ENCODE peak calls at places on chromosome 13, in ten cellular contexts. V, P, C, H, K, X, T, U, W and Y are unnamed samples.

GRCh38 chr13:42532561-42533335 is 41.2 kb upstream of the TNFSF11 start:
- DNase-seq in V (no peak), P (peak), C (no peak), H (no peak), K (peak), X (no peak), T (no peak), U (no peak), W (no peak), Y (no peak)

GRCh38 chr13:26475176-26476110 is 82.0 kb upstream of the WASF3 start:
- DNase-seq in V (no peak), P (no peak), C (no peak), H (no peak), K (no peak), X (no peak), T (no peak), U (no peak), W (no peak), Y (no peak)

GRCh38 chr13:93227906-93228801 is 1.5 kb downstream of the GPC6 start:
- DNase-seq in V (peak), P (peak), C (peak), H (no peak), K (peak), X (no peak), T (peak), U (no peak), W (peak), Y (no peak)

GRCh38 chr13:50376895-50377575 is 361.8 kb downstream of the KCNRG start:
- DNase-seq in V (no peak), P (no peak), C (no peak), H (peak), K (no peak), X (no peak), T (no peak), U (no peak), W (no peak), Y (no peak)

GRCh38 chr13:97222934-97223710 is 989 bp downstream of the MBNL2 start:
- DNase-seq in V (no peak), P (no peak), C (no peak), H (no peak), K (no peak), X (no peak), T (no peak), U (no peak), W (no peak), Y (no peak)

GRCh38 chr13:29520671-29521070 is 74.8 kb downstream of the SLC7A1 start:
- DNase-seq in V (peak), P (peak), C (no peak), H (no peak), K (no peak), X (peak), T (no peak), U (no peak), W (no peak), Y (no peak)

GRCh38 chr13:82717249-82717648 is 1165.0 kb downstream of the SLITRK1 start:
- DNase-seq in V (peak), P (peak), C (no peak), H (no peak), K (no peak), X (no peak), T (no peak), U (no peak), W (no peak), Y (no peak)

GRCh38 chr13:36965767-36966166 is 33.4 kb downstream of the ALG5 start:
- DNase-seq in V (peak), P (peak), C (no peak), H (peak), K (no peak), X (peak), T (no peak), U (no peak), W (no peak), Y (no peak)

GRCh38 chr13:24664726-24665409 is 15.3 kb upstream of the ATP12A start:
- DNase-seq in V (no peak), P (no peak), C (no peak), H (no peak), K (no peak), X (no peak), T (no peak), U (no peak), W (no peak), Y (no peak)

GRCh38 chr13:99757756-99758464 is 213.7 kb downstream of the ZIC5 start:
- DNase-seq in V (no peak), P (no peak), C (no peak), H (no peak), K (no peak), X (no peak), T (no peak), U (no peak), W (no peak), Y (no peak)

GRCh38 chr13:23323946-23324709 is 109.4 kb downstream of the SACS start:
- DNase-seq in V (peak), P (no peak), C (no peak), H (no peak), K (no peak), X (no peak), T (no peak), U (no peak), W (no peak), Y (no peak)

GRCh38 chr13:27797228-27797624 is 4.9 kb downstream of the GSX1 start:
- DNase-seq in V (peak), P (peak), C (no peak), H (peak), K (no peak), X (no peak), T (no peak), U (no peak), W (peak), Y (no peak)

GRCh38 chr13:55230570-55230908 is 1910.2 kb upstream of the PRR20A start:
- DNase-seq in V (no peak), P (no peak), C (no peak), H (no peak), K (no peak), X (no peak), T (no peak), U (no peak), W (no peak), Y (no peak)

GRCh38 chr13:113350938-113351335 is 13.0 kb downstream of the GRTP1 start:
- DNase-seq in V (no peak), P (no peak), C (no peak), H (no peak), K (no peak), X (no peak), T (no peak), U (no peak), W (no peak), Y (no peak)

DNA sequence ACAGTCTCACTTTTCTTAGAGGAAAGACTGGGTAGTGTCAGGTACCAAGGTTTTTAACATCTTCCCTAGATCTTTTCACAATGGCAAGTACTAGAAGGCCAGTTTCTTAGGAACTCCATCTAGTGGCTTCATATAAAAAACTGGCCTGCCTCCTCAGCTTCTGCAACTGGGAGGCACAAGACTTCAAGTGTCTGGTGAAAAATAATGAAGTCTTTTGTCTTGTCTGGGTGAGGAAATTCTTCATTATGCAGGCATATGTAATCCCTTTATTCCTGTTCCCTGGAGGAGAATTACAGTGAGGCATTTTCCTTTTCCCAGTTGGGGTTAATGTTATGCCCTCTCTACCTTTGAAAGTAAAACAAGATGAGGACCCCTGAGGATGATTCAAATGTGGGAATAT is 300.5 kb downstream of the NALCN start:
- DNase-seq in V (peak), P (peak), C (no peak), H (no peak), K (no peak), X (no peak), T (no peak), U (no peak), W (no peak), Y (no peak)
- TF ChIP-seq CTCF in V (peak), P (peak), C (no peak), H (no peak), K (peak), X (peak), T (no peak), U (no peak), W (peak), Y (no peak)

DNA sequence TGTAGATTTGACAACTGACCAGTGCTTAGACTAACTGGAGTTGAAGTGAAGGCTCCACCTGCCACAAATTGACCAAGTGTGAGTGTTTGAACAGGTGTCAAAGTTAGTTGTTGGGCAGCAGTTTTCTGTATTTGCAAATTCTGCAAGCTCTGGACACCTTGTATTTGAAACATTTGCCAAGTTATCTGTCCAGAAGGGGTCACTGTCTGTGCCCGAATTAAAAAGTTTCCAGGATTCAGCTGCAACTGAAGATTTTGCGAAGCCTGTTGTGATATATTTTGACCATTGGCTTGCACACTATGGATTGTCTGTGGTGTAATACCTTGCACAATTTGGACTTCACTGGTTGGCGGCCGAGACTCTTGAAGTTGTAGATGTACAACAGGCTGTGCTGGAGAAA is 1690.7 kb downstream of the SLITRK5 start:
- DNase-seq in V (peak), P (peak), C (no peak), H (no peak), K (no peak), X (no peak), T (no peak), U (no peak), W (no peak), Y (no peak)
- TF ChIP-seq CTCF in V (peak), P (no peak), C (peak), H (no peak), K (no peak), X (peak), T (no peak), U (no peak), W (peak), Y (no peak)

GRCh38 chr13:71754407-71754974 is 112.5 kb downstream of the DACH1 start:
- DNase-seq in V (no peak), P (no peak), C (no peak), H (no peak), K (no peak), X (no peak), T (no peak), U (no peak), W (no peak), Y (no peak)
- TF ChIP-seq CTCF in V (no peak), P (peak), C (peak), H (no peak), K (peak), X (peak), T (no peak), U (no peak), W (peak), Y (no peak)

GRCh38 chr13:52804202-52804641 is 44.2 kb downstream of the PCDH8 start:
- DNase-seq in V (no peak), P (no peak), C (no peak), H (no peak), K (no peak), X (no peak), T (no peak), U (no peak), W (no peak), Y (no peak)

GRCh38 chr13:52808842-52809219 is 39.6 kb downstream of the PCDH8 start:
- DNase-seq in V (no peak), P (no peak), C (no peak), H (no peak), K (no peak), X (no peak), T (no peak), U (no peak), W (no peak), Y (no peak)

GRCh38 chr13:52806029-52806428 is 42.4 kb downstream of the PCDH8 start:
- DNase-seq in V (no peak), P (no peak), C (no peak), H (no peak), K (no peak), X (no peak), T (no peak), U (no peak), W (no peak), Y (no peak)

GRCh38 chr13:52812941-52813340 is 35.5 kb downstream of the PCDH8 start:
- DNase-seq in V (no peak), P (no peak), C (no peak), H (no peak), K (no peak), X (no peak), T (no peak), U (no peak), W (no peak), Y (no peak)

GRCh38 chr13:52809310-52809769 is 39.1 kb downstream of the PCDH8 start:
- DNase-seq in V (peak), P (peak), C (peak), H (peak), K (peak), X (no peak), T (peak), U (peak), W (peak), Y (peak)
- TF ChIP-seq CTCF in V (peak), P (peak), C (peak), H (peak), K (peak), X (peak), T (peak), U (no peak), W (peak), Y (no peak)